ENCODE peak calls at places on chromosomes 1 and 21, in six cellular contexts. G is left ventricle myocardium inferior, I is lower lobe of right lung, C is PC-9, T is heart left ventricle, D is psoas muscle. U is an unnamed sample.

GRCh38 chr1:54569339-54569738 is 21.3 kb downstream of the ACOT11 start:
- DNase-seq in G (no peak), I (no peak), C (no peak), T (peak; percentile 48), D (no peak), U (no peak)

GRCh38 chr1:23644555-23644866 is 47.1 kb upstream of the RPL11 start:
- DNase-seq in G (no peak), I (no peak), C (no peak), T (no peak), D (no peak), U (no peak)

GRCh38 chr1:226118357-226118756 is 55.8 kb downstream of the H3-3A start:
- DNase-seq in G (no peak), I (no peak), C (no peak), T (no peak), D (no peak), U (no peak)

GRCh38 chr21:22456241-22456640 is 1458.0 kb downstream of the NCAM2 start:
- DNase-seq in G (no peak), I (no peak), C (no peak), T (no peak), D (no peak), U (no peak)

GRCh38 chr1:99964806-99965205 is 5.0 kb upstream of the SLC35A3 start:
- DNase-seq in G (no peak), I (no peak), C (no peak), T (no peak), D (no peak), U (no peak)

GRCh38 chr1:153646672-153647374 is 11.7 kb upstream of the SNAPIN start:
- DNase-seq in G (no peak), I (no peak), C (no peak), T (no peak), D (no peak), U (no peak)

GRCh38 chr1:59569198-59569597 is 245.6 kb upstream of the HOOK1 start:
- DNase-seq in G (no peak), I (no peak), C (no peak), T (no peak), D (no peak), U (no peak)

GRCh38 chr21:44846485-44847260 is 26.8 kb downstream of the PTTG1IP start:
- DNase-seq in G (peak; percentile 45), I (peak; percentile 79), C (no peak), T (peak; percentile 59), D (peak; percentile 59), U (peak; percentile 44)

GRCh38 chr1:184060316-184060715 is 8.8 kb downstream of the TSEN15 start:
- DNase-seq in G (no peak), I (no peak), C (no peak), T (no peak), D (no peak), U (no peak)

GRCh38 chr1:5722635-5723157 is 269.5 kb downstream of the NPHP4 start:
- DNase-seq in G (no peak), I (peak; percentile 23), C (no peak), T (no peak), D (no peak), U (no peak)

GRCh38 chr1:180365039-180365438 is 135.0 kb downstream of the LHX4 start:
- DNase-seq in G (no peak), I (no peak), C (no peak), T (no peak), D (no peak), U (no peak)

GRCh38 chr1:180151508-180151907 is 3.2 kb upstream of the QSOX1 start:
- DNase-seq in G (no peak), I (no peak), C (peak; percentile 93), T (no peak), D (no peak), U (no peak)

GRCh38 chr1:47776554-47777156 is 220.5 kb downstream of the TRABD2B start:
- DNase-seq in G (no peak), I (no peak), C (no peak), T (no peak), D (no peak), U (no peak)

GRCh38 chr1:1114431-1114830 is 1.5 kb downstream of the C1orf159 start:
- DNase-seq in G (peak; percentile 12), I (peak; percentile 29), C (no peak), T (peak; percentile 21), D (no peak), U (no peak)

GRCh38 chr1:226633541-226634155 is 85.1 kb downstream of the STUM start:
- DNase-seq in G (no peak), I (peak; percentile 42), C (no peak), T (no peak), D (no peak), U (no peak)

GRCh38 chr1:226492738-226493137 is 55.8 kb upstream of the STUM start:
- DNase-seq in G (no peak), I (no peak), C (no peak), T (no peak), D (no peak), U (no peak)

GRCh38 chr1:149899460-149900284 is at the start of gene BOLA1:
- DNase-seq in G (peak; percentile 94), I (peak; percentile 96), C (peak; percentile 85), T (peak; percentile 97), D (peak; percentile 94), U (peak; percentile 71)

GRCh38 chr1:162695687-162696086 is 63.4 kb downstream of the DDR2 start:
- DNase-seq in G (no peak), I (no peak), C (no peak), T (no peak), D (no peak), U (no peak)

GRCh38 chr1:214044438-214045214 is 56.9 kb downstream of the PROX1 start:
- DNase-seq in G (no peak), I (no peak), C (no peak), T (no peak), D (no peak), U (no peak)

DNA sequence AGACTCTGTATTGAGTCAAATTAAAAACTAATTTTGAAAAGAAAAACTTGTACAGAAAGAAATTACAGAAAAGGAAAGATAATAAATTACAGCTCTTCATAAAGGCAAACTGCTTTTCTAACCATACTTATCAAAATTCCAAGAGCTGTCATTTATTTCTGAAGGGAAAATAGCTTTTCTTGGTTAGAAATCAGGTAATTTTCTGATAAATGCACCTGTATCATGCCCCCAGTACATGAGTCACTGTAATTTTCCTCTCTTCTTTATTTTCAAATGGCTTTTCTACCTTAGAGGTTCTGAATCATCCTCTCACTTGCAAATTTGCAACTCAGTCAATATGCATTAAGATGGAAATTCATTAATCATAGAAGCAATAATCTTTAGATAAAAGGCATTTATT is 100.1 kb downstream of the SLC35F3 start:
- DNase-seq in G (no peak), I (no peak), C (no peak), T (no peak), D (no peak), U (no peak)
- H3K27ac ChIP-seq in G (no peak overlapping the region), I (no peak overlapping the region), C (no peak overlapping the region), T (no peak overlapping the region), D (no peak overlapping the region), U (no peak overlapping the region)

DNA sequence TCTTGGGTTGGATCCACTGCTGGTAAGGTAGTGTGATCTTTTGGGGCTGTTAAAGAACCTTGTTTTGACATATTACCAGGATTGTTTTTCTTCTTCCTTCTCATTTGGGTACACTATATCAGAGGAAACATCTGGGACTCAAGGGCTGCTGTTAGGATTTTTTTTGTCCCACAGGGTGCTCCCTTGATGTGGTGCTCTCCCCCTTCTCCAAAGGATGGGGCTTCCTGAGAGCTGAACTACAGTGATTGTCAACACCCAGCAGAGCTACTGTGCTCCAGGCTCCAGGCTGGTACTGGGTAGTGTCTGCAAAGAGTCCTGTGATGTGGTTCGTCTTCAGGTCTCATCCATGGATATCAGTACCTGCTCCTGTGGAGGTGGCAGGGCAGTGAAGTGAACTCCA is 20.6 kb downstream of the IFI16 start:
- DNase-seq in G (no peak), I (no peak), C (no peak), T (no peak), D (no peak), U (no peak)
- H3K36me3 ChIP-seq in G (peaks cover 67% of the 10 kb centered on the region), I (peaks cover 72% of the 10 kb centered on the region), C (no peaks in the 10 kb centered on the region), T (peaks cover 13% of the 10 kb centered on the region), D (peaks cover 30% of the 10 kb centered on the region), U (peaks cover 47% of the 10 kb centered on the region)

DNA sequence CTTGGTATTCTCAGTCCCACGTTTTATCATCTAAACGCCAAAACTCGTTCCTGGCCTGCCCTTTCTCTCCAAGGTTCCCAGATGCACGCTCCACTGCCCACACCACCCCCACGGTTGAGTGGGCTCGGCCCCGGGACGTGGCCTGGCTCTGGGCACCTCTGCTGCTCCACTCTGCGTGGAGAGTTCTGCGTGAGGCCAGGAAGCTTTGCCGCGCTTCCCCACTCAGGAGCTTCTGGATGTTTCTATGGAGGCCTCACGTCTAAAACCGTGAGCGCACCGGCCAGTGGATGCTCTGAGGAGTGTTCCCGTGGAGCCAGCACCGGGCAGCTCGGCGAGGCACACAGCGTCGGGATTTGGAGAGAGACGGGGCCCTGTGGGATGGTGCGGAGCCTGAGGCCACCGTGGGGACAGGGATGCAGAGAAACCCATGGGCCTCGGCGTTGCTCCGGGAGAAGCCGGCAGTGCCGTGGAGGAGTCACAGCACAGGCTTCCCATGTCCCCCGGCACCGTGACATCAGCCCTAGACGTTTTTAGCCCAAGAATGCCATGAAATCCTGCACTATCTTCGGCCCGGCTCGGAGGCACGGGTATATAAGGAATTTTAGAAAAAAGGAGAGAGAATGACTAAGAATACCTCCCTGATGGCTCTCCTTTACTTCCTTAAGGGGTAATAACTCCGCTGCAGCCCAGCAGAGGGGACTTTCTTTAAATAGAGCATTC is 125.9 kb downstream of the PRDM16 start:
- DNase-seq in G (no peak), I (no peak), C (no peak), T (no peak), D (no peak), U (no peak)
- H3K27ac ChIP-seq in G (peak overlapping the region; percentile 62), I (no peak overlapping the region), C (no peak overlapping the region), T (no peak overlapping the region), D (peak overlapping the region; percentile 53), U (no peak overlapping the region)

GRCh38 chr1:19409477-19410086 is 75.8 kb downstream of the CAPZB start:
- DNase-seq in G (no peak), I (no peak), C (no peak), T (no peak), D (no peak), U (no peak)

GRCh38 chr1:19412654-19413053 is 72.7 kb downstream of the CAPZB start:
- DNase-seq in G (no peak), I (no peak), C (no peak), T (no peak), D (no peak), U (no peak)

GRCh38 chr1:19410393-19410792 is 74.9 kb downstream of the CAPZB start:
- DNase-seq in G (no peak), I (no peak), C (no peak), T (no peak), D (no peak), U (no peak)

GRCh38 chr1:19413999-19414398 is 71.3 kb downstream of the CAPZB start:
- DNase-seq in G (no peak), I (no peak), C (no peak), T (no peak), D (no peak), U (no peak)

DNA sequence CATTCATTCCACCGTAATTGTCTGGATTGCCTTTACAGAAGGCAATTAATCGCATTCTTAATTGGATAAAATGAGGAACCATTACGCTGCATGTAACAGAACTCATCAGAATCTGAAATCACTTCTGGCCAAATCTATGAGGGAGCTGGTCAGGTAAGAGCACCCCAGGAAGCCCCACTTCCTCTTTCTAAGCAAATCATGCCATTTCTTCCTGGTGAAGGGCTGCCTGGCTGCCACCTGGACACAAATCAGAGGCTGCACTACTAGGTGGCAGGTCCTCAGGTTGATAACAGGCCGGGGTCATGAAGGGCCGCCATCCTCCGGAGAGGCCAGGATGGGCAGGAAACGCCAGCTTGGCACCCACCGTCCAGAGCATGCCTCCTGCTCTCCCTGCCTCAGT is 73.7 kb downstream of the CAPZB start:
- DNase-seq in G (no peak), I (no peak), C (no peak), T (no peak), D (no peak), U (no peak)
- H3K36me3 ChIP-seq in G (no peaks in the 10 kb centered on the region), I (peaks cover 18% of the 10 kb centered on the region), C (no peaks in the 10 kb centered on the region), T (no peaks in the 10 kb centered on the region), D (no peaks in the 10 kb centered on the region), U (peaks cover 14% of the 10 kb centered on the region)

U was measured in CD8-positive, alpha-beta memory T cell.